ENCODE peak calls at places on chromosomes 7 and 10, in ten cellular contexts. C is neural progenitor cell, I is progenitor cell of endocrine pancreas, B is body of pancreas, R is WTC11, H is tibial nerve, N is transverse colon, Y is AG04450, L is esophagus squamous epithelium, T is fibroblast of pulmonary artery. Q is an unnamed sample.
A peak's percentile ranks its signal among the peaks of the same experiment; 100 is the strongest.

GRCh38 chr7:154178890-154179289 is 126.7 kb downstream of the DPP6 start:
- DNase-seq in C (no peak), I (no peak), B (no peak), R (no peak), H (no peak), N (no peak), Y (no peak), L (no peak), T (no peak), Q (no peak)

GRCh38 chr10:109933984-109934565 is 10.8 kb upstream of the XPNPEP1 start:
- DNase-seq in C (no peak), I (no peak), B (no peak), R (peak; percentile 26), H (no peak), N (no peak), Y (no peak), L (no peak), T (no peak), Q (no peak)

GRCh38 chr7:30965372-30965771 is 1.6 kb downstream of the GHRHR start:
- DNase-seq in C (no peak), I (no peak), B (no peak), R (no peak), H (no peak), N (no peak), Y (no peak), L (no peak), T (no peak), Q (peak; percentile 22)

GRCh38 chr10:88897019-88897853 is 17.2 kb downstream of the STAMBPL1 start:
- DNase-seq in C (no peak), I (no peak), B (no peak), R (no peak), H (no peak), N (peak; percentile 33), Y (no peak), L (no peak), T (no peak), Q (no peak)

GRCh38 chr10:3738855-3739350 is 46.1 kb downstream of the KLF6 start:
- DNase-seq in C (no peak), I (no peak), B (no peak), R (no peak), H (no peak), N (no peak), Y (no peak), L (no peak), T (no peak), Q (no peak)

GRCh38 chr10:126504051-126504760 is 115.9 kb upstream of the ADAM12 start:
- DNase-seq in C (peak; percentile 77), I (peak; percentile 32), B (peak; percentile 30), R (peak; percentile 48), H (peak; percentile 26), N (peak; percentile 12), Y (peak; percentile 23), L (no peak), T (peak; percentile 80), Q (peak; percentile 82)

GRCh38 chr10:107561136-107561650 is 396.7 kb upstream of the SORCS1 start:
- DNase-seq in C (no peak), I (no peak), B (no peak), R (no peak), H (no peak), N (no peak), Y (no peak), L (no peak), T (no peak), Q (no peak)

GRCh38 chr10:17647316-17647715 is 3.4 kb downstream of the STAM start:
- DNase-seq in C (no peak), I (no peak), B (no peak), R (no peak), H (no peak), N (no peak), Y (no peak), L (no peak), T (no peak), Q (no peak)

GRCh38 chr7:55478700-55479099 is 93.6 kb downstream of the VOPP1 start:
- DNase-seq in C (no peak), I (no peak), B (no peak), R (no peak), H (no peak), N (no peak), Y (no peak), L (no peak), T (no peak), Q (no peak)

GRCh38 chr7:153530441-153530840 is 521.8 kb upstream of the DPP6 start:
- DNase-seq in C (no peak), I (no peak), B (no peak), R (no peak), H (no peak), N (no peak), Y (no peak), L (no peak), T (no peak), Q (no peak)

GRCh38 chr7:127594490-127594889 is 954 bp downstream of the FSCN3 start:
- DNase-seq in C (no peak), I (no peak), B (peak; percentile 45), R (no peak), H (no peak), N (peak; percentile 15), Y (no peak), L (no peak), T (no peak), Q (no peak)

GRCh38 chr10:123140164-123140982 is 4.6 kb downstream of the HMX3 start:
- DNase-seq in C (peak; percentile 82), I (no peak), B (no peak), R (peak; percentile 56), H (no peak), N (no peak), Y (no peak), L (no peak), T (no peak), Q (no peak)

GRCh38 chr10:132893090-132893489 is 49.3 kb downstream of the CFAP46 start:
- DNase-seq in C (no peak), I (no peak), B (no peak), R (no peak), H (no peak), N (no peak), Y (no peak), L (no peak), T (no peak), Q (no peak)

GRCh38 chr7:12921751-12922345 is 234.4 kb downstream of the ARL4A start:
- DNase-seq in C (no peak), I (no peak), B (no peak), R (no peak), H (no peak), N (peak; percentile 68), Y (no peak), L (no peak), T (no peak), Q (no peak)

GRCh38 chr10:13969792-13970140 is 361.0 kb downstream of the FRMD4A start:
- DNase-seq in C (no peak), I (no peak), B (no peak), R (no peak), H (no peak), N (no peak), Y (no peak), L (no peak), T (no peak), Q (no peak)

GRCh38 chr10:13969118-13969791 is 361.5 kb downstream of the FRMD4A start:
- DNase-seq in C (no peak), I (no peak), B (no peak), R (no peak), H (no peak), N (no peak), Y (no peak), L (no peak), T (no peak), Q (peak; percentile 95)

GRCh38 chr10:13970967-13971353 is 359.8 kb downstream of the FRMD4A start:
- DNase-seq in C (no peak), I (no peak), B (no peak), R (no peak), H (no peak), N (no peak), Y (no peak), L (no peak), T (no peak), Q (no peak)

GRCh38 chr10:13971586-13972475 is 358.9 kb downstream of the FRMD4A start:
- DNase-seq in C (no peak), I (no peak), B (no peak), R (no peak), H (no peak), N (no peak), Y (no peak), L (no peak), T (peak; percentile 61), Q (no peak)

DNA sequence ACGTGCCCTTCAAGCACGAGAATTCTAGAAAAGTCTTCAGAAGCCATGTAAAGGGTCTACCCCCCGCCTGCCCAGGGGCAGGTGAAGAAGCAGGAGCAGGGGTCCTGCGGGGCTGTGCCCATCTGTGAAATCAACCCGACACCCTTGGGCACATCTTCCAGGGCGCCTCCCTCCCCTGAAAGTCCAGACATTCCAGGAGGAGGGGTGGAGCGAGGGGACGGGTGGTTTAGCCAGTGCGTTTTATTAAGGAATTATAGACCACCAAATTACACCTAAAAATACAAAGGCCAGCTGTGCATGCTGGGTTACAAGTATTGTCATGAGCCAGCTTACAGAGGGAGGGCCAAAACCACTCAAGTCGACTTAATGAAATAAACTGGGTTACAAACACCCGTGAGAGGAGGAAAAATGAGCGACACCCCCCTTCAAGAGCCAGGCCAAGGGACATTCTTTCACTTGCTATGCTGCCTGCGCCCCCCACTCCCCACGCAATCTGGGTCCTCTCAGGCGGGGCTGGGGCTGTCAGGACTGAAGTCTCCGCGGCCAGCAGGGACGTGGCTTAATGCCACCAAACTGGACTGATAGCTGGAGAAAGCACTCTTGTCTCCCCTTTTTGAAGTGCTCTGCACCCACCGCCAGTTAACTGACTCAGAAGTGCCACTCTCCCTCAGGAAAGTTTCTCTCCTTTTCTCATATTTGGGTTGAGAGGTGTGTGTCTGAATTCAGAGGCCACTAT is 360.3 kb downstream of the FRMD4A start:
- DNase-seq in C (peak; percentile 25), I (no peak), B (no peak), R (no peak), H (no peak), N (no peak), Y (no peak), L (no peak), T (no peak), Q (no peak)
- TF ChIP-seq CTCF in C (no peak), I (no peak), B (no peak), R (no peak), H (no peak), N (no peak), Y (no peak), L (no peak), T (no peak), Q (no peak)

GRCh38 chr10:43203491-43204393 is 63.1 kb downstream of the RASGEF1A start:
- DNase-seq in C (peak; percentile 65), I (peak; percentile 29), B (peak; percentile 55), R (peak; percentile 85), H (no peak), N (no peak), Y (no peak), L (no peak), T (peak; percentile 15), Q (no peak)
- TF ChIP-seq CTCF in C (no peak), I (no peak), B (no peak), R (no peak), H (no peak), N (no peak), Y (no peak), L (no peak), T (no peak), Q (no peak)

GRCh38 chr10:2076528-2076927 is 339.2 kb upstream of the ADARB2 start:
- DNase-seq in C (peak; percentile 26), I (no peak), B (no peak), R (peak; percentile 33), H (no peak), N (no peak), Y (no peak), L (no peak), T (no peak), Q (no peak)
- TF ChIP-seq CTCF in C (no peak), I (no peak), B (no peak), R (no peak), H (no peak), N (no peak), Y (no peak), L (no peak), T (no peak), Q (no peak)

GRCh38 chr7:99379043-99379577 is 4.6 kb downstream of the ARPC1B start:
- DNase-seq in C (no peak), I (no peak), B (no peak), R (no peak), H (peak; percentile 70), N (peak; percentile 61), Y (peak; percentile 54), L (no peak), T (peak; percentile 96), Q (peak; percentile 92)
- TF ChIP-seq CTCF in C (no peak), I (no peak), B (no peak), R (no peak), H (peak; percentile 38), N (no peak), Y (no peak), L (no peak), T (no peak), Q (no peak)

Q was measured in MCF 10A.